ENCODE peak calls at places on chromosomes 7 and 10, in seven cellular contexts. S is T-cell; G is neuronal stem cell; Z is stimulated activated naive CD8-positive, alpha-beta T cell treated with anti-CD3 and anti-CD28 coated beads, Interleukin-15, amount 100 ng/mL, for 72 hours; M is HTR-8/SVneo; U is CD8-positive, alpha-beta memory T cell; X is EL. K is an unnamed sample.

GRCh38 chr7:96495751-96496216 is 173.9 kb upstream of the SLC25A13 start:
- DNase-seq in U (no peak), X (no peak), Z (no peak), S (no peak), G (no peak), M (no peak), K (no peak)

GRCh38 chr10:60208676-60209269 is 180.9 kb downstream of the ANK3 start:
- DNase-seq in X (peak; percentile 26), G (peak; percentile 12), S (no peak), M (no peak), U (no peak), Z (no peak), K (no peak)

GRCh38 chr10:46169736-46170135 is 117.1 kb upstream of the ANTXRL start:
- DNase-seq in Z (no peak), U (no peak), M (no peak), X (no peak), G (no peak), S (no peak), K (no peak)

GRCh38 chr10:1464866-1465265 is 272.5 kb downstream of the ADARB2 start:
- DNase-seq in Z (no peak), X (no peak), U (no peak), G (no peak), M (peak; percentile 12), S (no peak), K (no peak)

GRCh38 chr10:71133710-71134686 is 78.4 kb upstream of the UNC5B start:
- DNase-seq in S (no peak), U (no peak), X (no peak), Z (no peak), G (no peak), M (no peak), K (no peak)

GRCh38 chr7:280461-280860 is 9.5 kb upstream of the FOXL3 start:
- DNase-seq in G (no peak), S (no peak), M (no peak), Z (no peak), X (no peak), U (no peak), K (no peak)

GRCh38 chr7:107692501-107692900 is 31.9 kb downstream of the SLC26A4 start:
- DNase-seq in Z (no peak), X (peak; percentile 9), U (no peak), M (no peak), S (no peak), G (no peak), K (no peak)

GRCh38 chr7:78787854-78788253 is 665.6 kb downstream of the MAGI2 start:
- DNase-seq in G (no peak), X (no peak), Z (no peak), M (no peak), U (no peak), S (no peak), K (no peak)

GRCh38 chr7:30038182-30038980 is 10.2 kb downstream of the PLEKHA8 start:
- DNase-seq in G (no peak), U (no peak), S (no peak), X (no peak), M (no peak), Z (no peak), K (no peak)

GRCh38 chr7:94228678-94229077 is 166.0 kb upstream of the COL1A2 start:
- DNase-seq in Z (no peak), U (no peak), M (no peak), X (no peak), G (no peak), S (no peak), K (no peak)

GRCh38 chr10:80794996-80795395 is 257.3 kb downstream of the SH2D4B start:
- DNase-seq in U (no peak), S (no peak), X (no peak), G (no peak), Z (no peak), M (no peak), K (no peak)

GRCh38 chr7:43799605-43800004 is 41.1 kb downstream of the BLVRA start:
- DNase-seq in X (no peak), U (no peak), Z (no peak), S (no peak), G (no peak), M (no peak), K (no peak)

GRCh38 chr7:46007194-46007593 is 86.1 kb upstream of the IGFBP3 start:
- DNase-seq in M (no peak), Z (no peak), X (no peak), S (no peak), U (no peak), G (no peak), K (no peak)

GRCh38 chr7:85851571-85852193 is 664.8 kb upstream of the SEMA3D start:
- DNase-seq in X (peak; percentile 43), Z (no peak), U (no peak), M (peak; percentile 10), G (peak; percentile 29), S (no peak), K (no peak)

GRCh38 chr7:92751902-92752901 is 84.2 kb downstream of the CDK6 start:
- DNase-seq in G (no peak), U (no peak), M (peak; percentile 41), S (no peak), X (peak; percentile 91), Z (no peak), K (no peak)

GRCh38 chr7:74372060-74372408 is 81.7 kb upstream of the GTF2IRD1 start:
- DNase-seq in Z (no peak), U (no peak), M (no peak), S (no peak), X (no peak), G (no peak), K (no peak)

GRCh38 chr10:103800789-103801540 is 54.4 kb downstream of the SH3PXD2A start:
- DNase-seq in M (peak; percentile 21), S (peak; percentile 23), Z (peak; percentile 7), U (peak; percentile 27), G (no peak), X (peak; percentile 66), K (peak; percentile 80)